ENCODE peak calls at places on chromosomes 4 and X, in nine cellular contexts. W is WERI-Rb-1; P is stimulated activated CD4-positive, alpha-beta T cell treated with anti-CD3 and anti-CD28 coated beads, Interleukin-15, amount 100 ng/mL, for 24 hours; H is NCI-H510A; B is germinal center; S is hypothalamus; V is HTR-8/SVneo; J is NCI-H2081; U is naive thymus-derived CD8-positive, alpha-beta T cell. Y is an unnamed sample.
A peak's percentile ranks its signal among the peaks of the same experiment; 100 is the strongest.

GRCh38 chr4:183832776-183833450 is 72.2 kb upstream of the STOX2 start:
- DNase-seq in W (no peak), U (no peak), V (no peak), J (no peak), S (no peak), B (no peak), P (no peak), H (no peak), Y (no peak)

GRCh38 chr4:138162259-138162658 is 79.9 kb downstream of the SLC7A11 start:
- DNase-seq in W (no peak), U (no peak), B (no peak), V (no peak), J (no peak), S (no peak), H (no peak), P (no peak), Y (no peak)

GRCh38 chr4:176066757-176067156 is 1.1 kb downstream of the WDR17 start:
- DNase-seq in B (no peak), V (no peak), U (no peak), S (no peak), J (no peak), H (peak; percentile 1), P (no peak), W (no peak), Y (no peak)

GRCh38 chrX:55135171-55135570 is 46.4 kb downstream of the PAGE2 start:
- DNase-seq in P (peak; percentile 27), B (peak; percentile 3), S (peak; percentile 0), W (peak; percentile 19), H (no peak), U (no peak), J (no peak), V (peak; percentile 2), Y (no peak)

GRCh38 chr4:171928336-171928735 is 115.1 kb downstream of the GALNTL6 start:
- DNase-seq in J (no peak), P (no peak), S (no peak), V (no peak), W (no peak), H (no peak), B (no peak), U (no peak), Y (no peak)

GRCh38 chr4:56086561-56086960 is 137.8 kb downstream of the CEP135 start:
- DNase-seq in V (no peak), B (no peak), W (no peak), P (no peak), J (no peak), S (no peak), H (no peak), U (no peak), Y (no peak)

GRCh38 chr4:74516321-74516720 is 71.4 kb downstream of the AREG start:
- DNase-seq in U (no peak), H (no peak), S (no peak), V (no peak), B (no peak), W (no peak), J (no peak), P (no peak), Y (no peak)

GRCh38 chr4:1216076-1216614 is 32.8 kb downstream of the CTBP1 start:
- DNase-seq in U (no peak), V (no peak), S (no peak), W (no peak), H (no peak), P (no peak), B (no peak), J (no peak), Y (no peak)

GRCh38 chr4:123093247-123093646 is 170.8 kb upstream of the NUDT6 start:
- DNase-seq in S (no peak), V (no peak), U (no peak), P (no peak), J (no peak), H (no peak), B (no peak), W (no peak), Y (no peak)

GRCh38 chrX:72254835-72255234 is 16.0 kb upstream of the ERCC6L start:
- DNase-seq in S (no peak), V (no peak), U (no peak), W (no peak), P (no peak), J (peak; percentile 21), B (no peak), H (no peak), Y (no peak)

GRCh38 chrX:13741695-13742094 is 7.1 kb downstream of the OFD1 start:
- DNase-seq in H (no peak), P (no peak), S (no peak), U (no peak), W (no peak), B (no peak), J (no peak), V (no peak), Y (no peak)

GRCh38 chr4:184453402-184454160 is 20.8 kb downstream of the IRF2 start:
- DNase-seq in P (peak; percentile 36), S (no peak), V (peak; percentile 80), H (no peak), B (peak; percentile 46), J (no peak), W (no peak), U (no peak), Y (peak; percentile 65)

GRCh38 chr4:152363086-152363485 is 172.8 kb downstream of the FBXW7 start:
- DNase-seq in U (no peak), S (no peak), V (no peak), B (no peak), H (no peak), J (no peak), W (no peak), P (no peak), Y (no peak)

GRCh38 chrX:40358994-40359393 is 221.8 kb upstream of the ATP6AP2 start:
- DNase-seq in P (no peak), V (no peak), H (no peak), B (no peak), W (no peak), U (no peak), S (no peak), J (no peak), Y (no peak)

GRCh38 chr4:83297548-83298260 is 13.1 kb upstream of the COQ2 start:
- DNase-seq in V (no peak), W (no peak), J (no peak), U (no peak), S (no peak), B (no peak), H (no peak), P (no peak), Y (no peak)

GRCh38 chr4:145299380-145300076 is 119.1 kb upstream of the OTUD4 start:
- DNase-seq in J (no peak), U (no peak), H (no peak), B (no peak), W (no peak), S (no peak), V (peak; percentile 10), P (peak; percentile 89), Y (no peak)

GRCh38 chrX:45806410-45807121 is 605.9 kb upstream of the DIPK2B start:
- DNase-seq in B (no peak), J (no peak), S (no peak), H (no peak), P (peak; percentile 53), V (no peak), W (no peak), U (peak; percentile 3), Y (no peak)

GRCh38 chr4:98838977-98839618 is 89.8 kb downstream of the EIF4E start:
- DNase-seq in J (no peak), W (peak; percentile 55), H (no peak), B (no peak), U (no peak), P (no peak), V (peak; percentile 20), S (no peak), Y (no peak)

GRCh38 chr4:139922625-139923024 is 231.4 kb downstream of the MAML3 start:
- DNase-seq in B (no peak), S (no peak), H (no peak), U (no peak), W (no peak), V (no peak), P (no peak), J (peak; percentile 58), Y (no peak)

GRCh38 chr4:167234388-167234881 is at the start of gene SPOCK3:
- DNase-seq in B (no peak), U (peak; percentile 6), P (peak; percentile 5), W (peak; percentile 78), S (peak; percentile 74), V (peak; percentile 36), J (peak; percentile 37), H (no peak), Y (peak; percentile 84)

GRCh38 chr4:189792819-189793618 is 147.7 kb upstream of the FRG1 start:
- DNase-seq in U (peak; percentile 34), P (peak; percentile 72), B (peak; percentile 46), W (peak; percentile 67), V (peak; percentile 32), J (peak; percentile 68), H (peak; percentile 11), S (peak; percentile 58), Y (peak; percentile 80)

GRCh38 chr4:7547368-7548040 is 112.8 kb upstream of the PSAPL1 start:
- DNase-seq in P (no peak), B (no peak), J (no peak), H (peak; percentile 19), S (no peak), U (no peak), W (no peak), V (no peak), Y (no peak)

GRCh38 chr4:165297626-165298025 is 29.8 kb upstream of the MSMO1 start:
- DNase-seq in J (no peak), H (no peak), P (no peak), U (no peak), B (no peak), V (no peak), W (no peak), S (no peak), Y (no peak)